ENCODE peak calls at places on chromosome 3, in seven cellular contexts. H is cardiac fibroblast; G is activated CD4-positive, alpha-beta T cell treated with anti-CD3 and anti-CD28 coated beads, Interleukin-2, amount 50 U/mL, for 1 hour; M is sciatic nerve; U is hippocampal formation; B is ACHN; D is endothelial cell of umbilical vein. Y is an unnamed sample.

GRCh38 chr3:66998075-66998898 is at the start of gene KBTBD8:
- DNase-seq in H (peak), G (peak), M (peak), U (peak), B (peak), D (peak), Y (peak)

GRCh38 chr3:102165367-102165766 is 269.4 kb upstream of the ZPLD1 start:
- DNase-seq in H (peak), G (no peak), M (no peak), U (no peak), B (no peak), D (no peak), Y (no peak)

GRCh38 chr3:53274938-53275666 is 19.3 kb upstream of the TKT start:
- DNase-seq in H (no peak), G (no peak), M (no peak), U (no peak), B (no peak), D (no peak), Y (no peak)

GRCh38 chr3:25904248-25904647 is 114.4 kb downstream of the OXSM start:
- DNase-seq in H (no peak), G (no peak), M (no peak), U (peak), B (no peak), D (no peak), Y (no peak)

GRCh38 chr3:149214702-149215101 is 6.9 kb downstream of the CP start:
- DNase-seq in H (no peak), G (no peak), M (no peak), U (no peak), B (no peak), D (no peak), Y (no peak)

GRCh38 chr3:156860873-156861272 is 34.7 kb downstream of the LEKR1 start:
- DNase-seq in H (no peak), G (no peak), M (no peak), U (no peak), B (no peak), D (no peak), Y (no peak)

GRCh38 chr3:46660543-46661523 is 32.6 kb downstream of the ALS2CL start:
- DNase-seq in H (no peak), G (no peak), M (peak), U (no peak), B (no peak), D (no peak), Y (peak)

GRCh38 chr3:179179979-179180758 is 32.0 kb downstream of the PIK3CA start:
- DNase-seq in H (peak), G (no peak), M (no peak), U (no peak), B (no peak), D (peak), Y (no peak)

GRCh38 chr3:129052675-129053074 is 7.9 kb upstream of the GP9 start:
- DNase-seq in H (peak), G (no peak), M (no peak), U (no peak), B (no peak), D (peak), Y (peak)

GRCh38 chr3:50303038-50303815 is at the start of gene HYAL1:
- DNase-seq in H (peak), G (no peak), M (peak), U (no peak), B (peak), D (no peak), Y (peak)

GRCh38 chr3:149186726-149187125 is 34.9 kb downstream of the CP start:
- DNase-seq in H (no peak), G (no peak), M (no peak), U (peak), B (no peak), D (no peak), Y (no peak)

GRCh38 chr3:187079090-187080022 is 59.9 kb downstream of the RPL39L start:
- DNase-seq in H (no peak), G (no peak), M (no peak), U (no peak), B (no peak), D (no peak), Y (no peak)

GRCh38 chr3:61796088-61796680 is 234.8 kb downstream of the PTPRG start:
- DNase-seq in H (no peak), G (no peak), M (no peak), U (no peak), B (no peak), D (no peak), Y (no peak)

GRCh38 chr3:125059488-125060245 is 3.9 kb upstream of the HEG1 start:
- DNase-seq in H (no peak), G (no peak), M (no peak), U (no peak), B (peak), D (peak), Y (no peak)

GRCh38 chr3:42118762-42119361 is 27.7 kb downstream of the TRAK1 start:
- DNase-seq in H (peak), G (no peak), M (no peak), U (peak), B (peak), D (peak), Y (no peak)

GRCh38 chr3:170483485-170484262 is 65.0 kb downstream of the CLDN11 start:
- DNase-seq in H (no peak), G (no peak), M (no peak), U (no peak), B (no peak), D (no peak), Y (no peak)

GRCh38 chr3:195162033-195162669 is 108.8 kb downstream of the XXYLT1 start:
- DNase-seq in H (peak), G (no peak), M (no peak), U (no peak), B (no peak), D (peak), Y (no peak)

GRCh38 chr3:188349276-188349962 is 195.5 kb downstream of the LPP start:
- DNase-seq in H (peak), G (no peak), M (no peak), U (no peak), B (peak), D (no peak), Y (peak)

GRCh38 chr3:5456199-5456598 is 268.7 kb downstream of the EDEM1 start:
- DNase-seq in H (no peak), G (no peak), M (no peak), U (no peak), B (no peak), D (no peak), Y (no peak)

GRCh38 chr3:119912220-119912619 is 130.3 kb downstream of the NR1I2 start:
- DNase-seq in H (no peak), G (no peak), M (no peak), U (no peak), B (no peak), D (no peak), Y (no peak)

Y was measured in left ventricle myocardium inferior.